ENCODE peak calls at places on chromosomes 4 and X, in ten cellular contexts. I, X, Y, K, N, L, A, D, R and B are unnamed samples.

GRCh38 chrX:68874076-68874475 is 45.3 kb downstream of the EFNB1 start:
- DNase-seq in I (no peak), X (no peak), Y (no peak), K (no peak), N (no peak), L (no peak), A (no peak), D (no peak), R (no peak), B (no peak)

GRCh38 chrX:109848451-109849050 is 115.5 kb upstream of the ACSL4 start:
- DNase-seq in I (no peak), X (no peak), Y (no peak), K (no peak), N (no peak), L (peak; percentile 12), A (peak; percentile 66), D (no peak), R (no peak), B (no peak)

GRCh38 chrX:34900691-34901090 is 41.9 kb upstream of the FAM47B start:
- DNase-seq in I (no peak), X (no peak), Y (no peak), K (no peak), N (no peak), L (no peak), A (no peak), D (no peak), R (no peak), B (no peak)

GRCh38 chr4:157045507-157046127 is 30.3 kb upstream of the GLRB start:
- DNase-seq in I (peak; percentile 9), X (no peak), Y (no peak), K (peak; percentile 54), N (no peak), L (no peak), A (peak; percentile 47), D (no peak), R (no peak), B (no peak)

GRCh38 chr4:4862665-4863482 is 3.4 kb downstream of the MSX1 start:
- DNase-seq in I (no peak), X (no peak), Y (no peak), K (no peak), N (no peak), L (no peak), A (no peak), D (no peak), R (peak; percentile 74), B (no peak)

GRCh38 chr4:11228575-11228974 is 200.1 kb downstream of the HS3ST1 start:
- DNase-seq in I (no peak), X (no peak), Y (no peak), K (no peak), N (no peak), L (no peak), A (no peak), D (no peak), R (no peak), B (no peak)

GRCh38 chr4:35565640-35566039 is 678.7 kb downstream of the ARAP2 start:
- DNase-seq in I (no peak), X (no peak), Y (no peak), K (no peak), N (no peak), L (no peak), A (no peak), D (no peak), R (no peak), B (no peak)

GRCh38 chr4:4859010-4859798 is at the start of gene MSX1:
- DNase-seq in I (peak; percentile 76), X (peak; percentile 87), Y (peak; percentile 74), K (peak; percentile 74), N (peak; percentile 89), L (peak; percentile 97), A (peak; percentile 81), D (peak; percentile 79), R (peak; percentile 97), B (no peak)

GRCh38 chr4:73451404-73451803 is 15.4 kb downstream of the AFP start:
- DNase-seq in I (no peak), X (no peak), Y (no peak), K (peak; percentile 4), N (no peak), L (no peak), A (no peak), D (no peak), R (no peak), B (no peak)

GRCh38 chr4:10664408-10664807 is 20.2 kb downstream of the CLNK start:
- DNase-seq in I (no peak), X (peak; percentile 48), Y (no peak), K (peak; percentile 0), N (no peak), L (no peak), A (no peak), D (no peak), R (no peak), B (no peak)

GRCh38 chr4:48336471-48336870 is 4.9 kb upstream of the SLAIN2 start:
- DNase-seq in I (no peak), X (no peak), Y (no peak), K (no peak), N (no peak), L (no peak), A (no peak), D (no peak), R (no peak), B (no peak)

DNA sequence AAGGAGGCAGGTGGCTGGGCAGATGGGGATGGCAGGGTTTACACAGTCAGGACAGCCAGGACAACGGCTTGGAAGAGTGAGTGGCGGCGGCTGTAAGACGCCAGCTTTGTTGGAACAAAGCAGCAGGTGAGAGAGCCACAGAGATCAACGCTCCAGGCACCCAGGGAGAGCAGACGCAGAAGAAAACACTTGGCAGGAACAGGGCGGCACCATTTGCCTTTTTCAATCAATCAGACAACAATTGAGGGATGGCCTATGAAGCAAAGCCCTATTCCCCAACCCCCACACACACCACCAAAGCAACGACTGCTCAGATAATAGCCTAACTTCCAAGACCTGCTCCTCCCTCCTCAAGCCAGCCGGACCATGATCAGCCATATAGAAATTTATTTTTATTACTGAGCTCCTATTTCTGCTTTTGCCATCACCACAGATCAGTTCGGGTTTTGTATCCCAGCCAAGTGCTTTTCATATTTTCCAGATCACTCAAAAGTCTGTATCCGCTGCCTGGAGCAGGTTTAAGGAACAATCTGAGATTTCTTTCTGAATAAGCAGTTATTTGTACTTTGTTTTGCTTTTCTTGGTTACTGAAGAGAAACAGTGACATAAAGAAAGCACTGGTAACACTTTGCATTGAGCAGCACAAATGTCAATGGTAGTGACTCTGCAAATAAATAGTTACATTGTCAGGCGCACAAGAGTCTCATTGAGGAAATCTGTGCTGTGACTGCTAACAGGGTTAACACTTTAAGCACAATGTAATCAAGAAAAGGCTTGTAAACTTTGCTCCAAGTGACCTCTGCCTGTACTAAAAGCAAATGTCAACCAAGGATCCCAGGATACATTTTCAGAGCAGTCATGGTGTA is 81.8 kb upstream of the RBPJ start:
- DNase-seq in I (no peak), X (no peak), Y (no peak), K (no peak), N (no peak), L (no peak), A (peak; percentile 8), D (no peak), R (no peak), B (peak; percentile 85)
- TF ChIP-seq EP300 in I (no peak), X (no peak), Y (peak; percentile 53), K (no peak), N (no peak), L (no peak), A (no peak), D (no peak), R (no peak), B (no peak)

GRCh38 chr4:159105761-159106243 is 2.9 kb downstream of the RAPGEF2 start:
- DNase-seq in I (no peak), X (no peak), Y (no peak), K (no peak), N (no peak), L (no peak), A (peak; percentile 59), D (no peak), R (no peak), B (peak; percentile 88)

GRCh38 chr4:159105063-159105414 is 2.2 kb downstream of the RAPGEF2 start:
- DNase-seq in I (no peak), X (no peak), Y (no peak), K (no peak), N (no peak), L (no peak), A (no peak), D (no peak), R (no peak), B (no peak)

GRCh38 chr4:159102623-159103405 is at the start of gene RAPGEF2:
- DNase-seq in I (peak; percentile 94), X (peak; percentile 93), Y (peak; percentile 85), K (peak; percentile 89), N (peak; percentile 92), L (peak; percentile 94), A (peak; percentile 84), D (peak; percentile 83), R (peak; percentile 97), B (peak; percentile 96)

GRCh38 chr4:159101983-159102622 is 776 bp upstream of the RAPGEF2 start:
- DNase-seq in I (no peak), X (no peak), Y (no peak), K (peak; percentile 4), N (no peak), L (no peak), A (no peak), D (no peak), R (no peak), B (no peak)

GRCh38 chr4:159103406-159104131 is 690 bp downstream of the RAPGEF2 start:
- DNase-seq in I (peak; percentile 58), X (peak; percentile 47), Y (peak; percentile 17), K (peak; percentile 15), N (peak; percentile 64), L (peak; percentile 60), A (no peak), D (no peak), R (peak; percentile 93), B (no peak)
- H3K27ac ChIP-seq in I (peak overlapping the region; percentile 100), X (peak overlapping the region; percentile 98), Y (peak overlapping the region; percentile 99), K (peak overlapping the region; percentile 96), N (peak overlapping the region; percentile 91), L (peak overlapping the region; percentile 83), A (peak overlapping the region; percentile 85), D (peak overlapping the region; percentile 40), R (peak overlapping the region; percentile 95), B (peak overlapping the region; percentile 98)

DNA sequence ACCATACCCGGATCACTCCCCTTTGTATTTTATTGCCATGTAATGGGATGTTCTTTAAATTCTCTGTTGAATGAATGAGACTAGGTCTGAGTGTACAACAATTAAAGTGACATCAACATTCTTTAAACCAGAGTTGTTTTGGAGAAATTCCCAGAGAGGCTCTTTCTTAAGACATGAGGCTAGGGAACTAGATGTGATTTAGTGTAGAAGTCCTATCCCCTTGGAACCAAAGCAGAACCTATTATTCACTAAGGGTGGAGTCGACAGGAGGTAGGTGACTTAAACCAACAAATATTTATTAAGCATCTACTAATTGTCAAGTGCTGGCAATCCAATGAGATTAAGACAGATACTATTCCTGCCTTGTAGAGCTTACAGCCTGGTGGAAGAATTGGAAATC is 1.7 kb downstream of the EIF1AX start:
- DNase-seq in I (no peak), X (no peak), Y (no peak), K (no peak), N (no peak), L (no peak), A (no peak), D (no peak), R (no peak), B (no peak)
- TF ChIP-seq EP300 in I (no peak), X (no peak), Y (no peak), K (no peak), N (no peak), L (no peak), A (no peak), D (no peak), R (no peak), B (no peak)

DNA sequence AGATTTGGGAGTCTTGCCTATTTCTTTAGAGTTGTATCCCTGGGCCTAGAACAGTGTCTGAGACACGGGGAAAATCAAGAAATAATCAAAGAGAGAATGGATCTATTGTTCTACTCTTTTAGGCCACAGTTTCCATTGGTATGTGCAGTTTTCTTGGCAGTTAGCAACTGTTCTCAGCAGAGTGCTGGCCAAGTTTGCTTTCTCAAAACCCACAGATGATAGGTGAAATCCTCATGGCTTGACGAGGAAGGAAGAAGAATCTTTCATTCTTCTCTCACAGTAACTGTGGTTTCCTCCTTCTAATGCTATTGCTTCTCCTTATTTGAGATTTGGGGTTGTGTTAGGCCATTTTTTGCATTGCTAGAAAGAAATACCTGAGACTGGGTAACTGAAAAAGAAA is 42.2 kb downstream of the AGA start:
- DNase-seq in I (no peak), X (no peak), Y (no peak), K (no peak), N (no peak), L (no peak), A (no peak), D (no peak), R (no peak), B (no peak)
- H3K27ac ChIP-seq in I (no peak overlapping the region), X (no peak overlapping the region), Y (no peak overlapping the region), K (no peak overlapping the region), N (no peak overlapping the region), L (no peak overlapping the region), A (no peak overlapping the region), D (no peak overlapping the region), R (no peak overlapping the region), B (no peak overlapping the region)